ENCODE peak calls at places on chromosomes 11 and 22, in ten cellular contexts. P, R, L, N, Q, A, E, H, J and V are unnamed samples.

GRCh38 chr22:31829505-31829904 is 75.7 kb downstream of the DEPDC5 start:
- DNase-seq in E (peak), J (no peak), L (peak), R (peak), H (no peak), A (no peak), P (no peak), N (peak), Q (peak), V (peak)

GRCh38 chr22:19824197-19825015 is 30.3 kb downstream of the GNB1L start:
- DNase-seq in N (no peak), J (peak), A (no peak), P (no peak), L (no peak), H (no peak), R (no peak), Q (no peak), E (no peak), V (no peak)

GRCh38 chr11:31655483-31655882 is 145.9 kb downstream of the ELP4 start:
- DNase-seq in P (no peak), J (no peak), E (peak), R (peak), Q (peak), H (no peak), A (no peak), N (peak), L (peak), V (peak)

GRCh38 chr11:126090452-126090851 is 27.8 kb upstream of the CDON start:
- DNase-seq in L (no peak), J (no peak), A (no peak), H (no peak), Q (no peak), R (no peak), N (no peak), P (no peak), E (no peak), V (no peak)

GRCh38 chr11:122979815-122980656 is 1.6 kb downstream of the BSX start:
- DNase-seq in E (no peak), A (no peak), J (no peak), R (no peak), H (no peak), P (no peak), L (no peak), N (no peak), Q (no peak), V (no peak)

GRCh38 chr22:32080904-32081303 is 37.8 kb downstream of the SLC5A1 start:
- DNase-seq in H (no peak), N (peak), P (peak), R (peak), Q (peak), L (peak), J (peak), A (peak), E (peak), V (peak)

GRCh38 chr11:58963551-58964075 is 24.3 kb downstream of the GLYATL1 start:
- DNase-seq in N (peak), P (peak), H (no peak), A (no peak), L (peak), R (peak), E (peak), Q (peak), J (no peak), V (peak)

GRCh38 chr22:23763579-23764331 is 965 bp downstream of the C22orf15 start:
- DNase-seq in R (no peak), H (peak), P (no peak), E (no peak), A (no peak), Q (no peak), L (no peak), N (no peak), J (no peak), V (no peak)

GRCh38 chr11:76077575-76078150 is 128.6 kb downstream of the WNT11 start:
- DNase-seq in Q (peak), R (no peak), E (no peak), H (no peak), L (no peak), A (no peak), N (no peak), J (no peak), P (no peak), V (peak)

GRCh38 chr11:25766332-25767015 is 565.5 kb upstream of the ANO3 start:
- DNase-seq in A (no peak), Q (peak), N (no peak), H (no peak), L (no peak), J (no peak), P (no peak), R (no peak), E (no peak), V (peak)

GRCh38 chr11:5891216-5891800 is 1.7 kb upstream of the OR52E5 start:
- DNase-seq in P (no peak), N (peak), J (no peak), E (peak), A (no peak), Q (peak), R (no peak), L (peak), H (no peak), V (peak)

GRCh38 chr11:3074912-3075589 is 17.8 kb upstream of the CARS1 start:
- DNase-seq in P (no peak), R (no peak), A (no peak), E (no peak), N (no peak), L (no peak), J (peak), Q (no peak), H (no peak), V (no peak)

GRCh38 chr22:41576877-41577276 is 12.8 kb downstream of the PMM1 start:
- DNase-seq in L (peak), N (peak), P (no peak), R (no peak), H (no peak), E (peak), A (no peak), Q (peak), J (peak), V (peak)

GRCh38 chr11:130383363-130384168 is 44.8 kb downstream of the ADAMTS8 start:
- DNase-seq in P (no peak), Q (peak), J (no peak), A (no peak), R (no peak), L (peak), H (no peak), E (peak), N (peak), V (peak)

GRCh38 chr11:13434247-13435205 is 28.5 kb downstream of the BTBD10 start:
- DNase-seq in J (no peak), L (no peak), R (no peak), P (no peak), H (no peak), N (no peak), Q (no peak), E (no peak), A (no peak), V (no peak)

GRCh38 chr11:67468056-67468455 is 995 bp downstream of the TMEM134 start:
- DNase-seq in J (peak), Q (no peak), A (no peak), N (no peak), H (no peak), P (peak), E (peak), L (peak), R (no peak), V (no peak)

GRCh38 chr11:47399860-47400812 is 8.3 kb upstream of the SLC39A13 start:
- DNase-seq in N (no peak), A (no peak), E (no peak), P (no peak), H (no peak), R (no peak), L (no peak), J (no peak), Q (no peak), V (no peak)

GRCh38 chr11:65503606-65503922 is 4.7 kb downstream of the MALAT1 start:
- DNase-seq in Q (peak), N (peak), J (no peak), E (no peak), P (no peak), A (no peak), H (no peak), L (peak), R (no peak), V (no peak)

GRCh38 chr11:61028135-61028729 is 56.8 kb downstream of the CD6 start:
- DNase-seq in P (no peak), L (no peak), N (no peak), R (no peak), E (no peak), A (no peak), J (no peak), H (no peak), Q (no peak), V (no peak)

GRCh38 chr11:518463-519202 is 11.6 kb upstream of the RNH1 start:
- DNase-seq in N (peak), J (peak), A (peak), H (peak), R (peak), E (peak), P (peak), L (peak), Q (peak), V (peak)

GRCh38 chr11:67369801-67370284 is 3.6 kb downstream of the CLCF1 start:
- DNase-seq in H (no peak), N (no peak), A (no peak), Q (peak), L (no peak), P (no peak), R (no peak), E (no peak), J (no peak), V (peak)

GRCh38 chr11:15716550-15716949 is 601.8 kb downstream of the INSC start:
- DNase-seq in P (no peak), A (no peak), R (no peak), E (peak), L (no peak), H (no peak), J (no peak), Q (peak), N (peak), V (peak)

GRCh38 chr11:110376711-110377324 is 52.9 kb upstream of the FDX1 start:
- DNase-seq in Q (peak), E (peak), L (peak), H (no peak), J (peak), R (peak), A (no peak), P (peak), N (peak), V (peak)

GRCh38 chr11:8357891-8358566 is 94.4 kb upstream of the LMO1 start:
- DNase-seq in J (no peak), A (no peak), Q (no peak), R (no peak), N (no peak), E (no peak), L (no peak), H (no peak), P (no peak), V (no peak)

GRCh38 chr11:122816701-122817100 is 21.6 kb upstream of the CRTAM start:
- DNase-seq in A (no peak), P (no peak), N (peak), Q (no peak), R (no peak), L (no peak), J (no peak), H (no peak), E (no peak), V (peak)

GRCh38 chr11:74822187-74822586 is 73.5 kb downstream of the RNF169 start:
- DNase-seq in A (no peak), L (peak), R (no peak), H (no peak), P (no peak), J (no peak), E (no peak), N (peak), Q (peak), V (peak)

GRCh38 chr22:30905696-30906341 is 62.8 kb downstream of the MORC2 start:
- DNase-seq in P (no peak), Q (no peak), E (no peak), H (no peak), J (no peak), L (no peak), N (no peak), A (peak), R (no peak), V (no peak)

GRCh38 chr22:21032037-21032842 is at the start of gene SLC7A4:
- DNase-seq in J (no peak), N (no peak), E (no peak), R (no peak), A (no peak), Q (no peak), H (no peak), P (no peak), L (no peak), V (no peak)

DNA sequence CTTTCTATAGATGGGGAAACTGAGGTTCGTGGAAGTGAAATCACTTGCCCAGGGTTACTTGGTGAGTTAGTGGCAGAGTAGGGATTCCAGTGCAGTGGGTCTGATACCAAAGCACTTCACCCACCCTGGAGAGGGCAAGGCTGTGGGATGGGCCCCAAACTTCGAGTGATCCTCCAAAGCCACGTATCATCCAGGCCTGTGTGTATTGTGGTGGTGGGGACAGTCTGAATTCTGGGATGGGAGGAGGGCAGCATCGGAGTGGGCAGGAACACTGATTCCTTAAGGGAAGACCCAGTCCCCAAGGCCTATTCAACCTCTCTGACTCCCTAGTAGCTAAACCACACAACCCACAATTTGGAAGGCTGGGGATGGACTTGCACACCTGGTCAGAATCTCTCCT is 11.6 kb downstream of the TMPRSS13 start:
- DNase-seq in A (no peak), H (peak), J (no peak), Q (no peak), L (no peak), P (no peak), R (no peak), E (no peak), N (no peak), V (no peak)
- TF ChIP-seq CTCF in A (no peak), H (no peak), J (no peak), Q (no peak), L (no peak), P (no peak), R (no peak), E (no peak), N (no peak), V (no peak)

GRCh38 chr22:37334859-37335818 is 52.8 kb downstream of the CYTH4 start:
- DNase-seq in N (peak), A (no peak), P (no peak), L (no peak), H (no peak), E (no peak), J (no peak), R (no peak), Q (no peak), V (no peak)
- H3K4me3 ChIP-seq in N (no peak), A (no peak), P (no peak), L (no peak), H (no peak), E (no peak), J (no peak), R (no peak), Q (peak), V (no peak)

DNA sequence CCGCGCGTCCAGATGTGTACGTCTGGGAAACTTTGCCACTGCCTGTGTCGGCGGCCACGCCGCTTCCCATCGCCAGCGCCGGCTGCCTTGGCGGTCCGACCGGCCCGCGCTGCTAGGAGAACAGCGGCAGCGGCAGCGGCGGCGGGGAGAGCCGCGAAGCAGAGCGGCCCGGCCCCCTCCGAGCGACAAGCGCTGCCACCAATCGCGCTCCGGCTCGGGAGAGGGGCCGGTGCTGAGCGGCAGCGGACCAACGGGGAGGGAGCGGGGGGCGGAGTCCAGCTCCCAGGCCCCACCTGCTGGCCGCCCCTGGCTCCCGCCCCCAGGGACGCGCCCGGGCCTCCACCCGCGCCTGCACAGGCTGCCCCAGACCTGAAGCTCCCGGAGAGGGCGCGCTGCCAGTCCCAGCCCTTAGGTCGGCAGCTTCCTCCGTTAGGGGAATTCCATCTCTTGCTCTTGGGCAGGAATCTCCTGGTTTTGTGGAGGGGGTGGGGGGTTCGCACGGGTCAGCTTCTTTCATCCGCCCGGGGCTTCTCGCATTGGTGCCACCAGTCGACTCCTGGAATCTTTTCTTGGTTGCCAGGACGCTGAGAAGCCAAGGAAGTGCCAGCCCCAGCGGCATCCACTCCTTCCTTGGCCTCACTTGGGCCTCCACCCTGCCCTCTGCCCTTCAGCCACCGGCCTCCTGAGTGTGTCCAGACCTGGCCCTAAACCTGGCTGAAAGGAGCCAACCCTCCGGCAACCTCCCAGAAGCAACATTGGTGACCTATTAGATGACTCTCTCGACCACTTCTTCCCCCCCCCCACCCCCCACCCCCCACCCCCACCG is at the start of gene GALNT18:
- DNase-seq in J (peak), R (peak), H (peak), Q (peak), N (peak), E (peak), P (peak), L (peak), A (peak), V (peak)
- TF ChIP-seq CTCF in J (peak), R (peak), H (peak), Q (peak), N (peak), E (peak), P (peak), L (peak), A (peak), V (peak)

GRCh38 chr22:44494497-44494896 is 3.5 kb downstream of the RTL6 start:
- DNase-seq in P (no peak), E (no peak), N (no peak), J (no peak), R (no peak), A (no peak), H (no peak), L (no peak), Q (no peak), V (no peak)
- H3K4me3 ChIP-seq in P (no peak), E (no peak), N (no peak), J (no peak), R (no peak), A (no peak), H (no peak), L (no peak), Q (no peak), V (no peak)

GRCh38 chr11:73651661-73652045 is 5.3 kb downstream of the PLEKHB1 start:
- DNase-seq in Q (no peak), H (no peak), R (no peak), E (no peak), N (no peak), P (no peak), L (no peak), A (no peak), J (no peak), V (no peak)
- TF ChIP-seq CTCF in Q (no peak), H (no peak), R (no peak), E (no peak), N (no peak), P (no peak), L (no peak), A (no peak), J (no peak), V (no peak)

GRCh38 chr22:46791201-46791731 is 28.8 kb downstream of the TBC1D22A start:
- DNase-seq in Q (peak), L (peak), P (no peak), J (no peak), N (peak), R (no peak), A (no peak), E (no peak), H (no peak), V (peak)
- H3K4me3 ChIP-seq in Q (no peak), L (no peak), P (no peak), J (no peak), N (no peak), R (no peak), A (no peak), E (no peak), H (no peak), V (no peak)